ENCODE peak calls at places on chromosomes 7 and 10, in ten cellular contexts. C, B, G, K, Y, R, I, A, L and P are unnamed samples.

GRCh38 chr7:22561895-22562593 is 62.1 kb upstream of the STEAP1B start:
- DNase-seq in C (no peak), B (no peak), G (no peak), K (no peak), Y (peak; percentile 63), R (peak; percentile 56), I (peak; percentile 42), A (no peak), L (peak; percentile 62), P (no peak)

GRCh38 chr7:109062798-109063197 is 493.1 kb downstream of the DNAJB9 start:
- DNase-seq in C (no peak), B (no peak), G (no peak), K (no peak), Y (peak; percentile 8), R (no peak), I (no peak), A (no peak), L (no peak), P (no peak)

GRCh38 chr7:30411173-30411572 is 67.4 kb downstream of the NOD1 start:
- DNase-seq in C (no peak), B (no peak), G (no peak), K (no peak), Y (no peak), R (no peak), I (no peak), A (no peak), L (no peak), P (no peak)

GRCh38 chr7:45568536-45569289 is 5.5 kb upstream of the ADCY1 start:
- DNase-seq in C (no peak), B (no peak), G (no peak), K (no peak), Y (no peak), R (no peak), I (no peak), A (no peak), L (no peak), P (no peak)

GRCh38 chr7:76394962-76395361 is 14.5 kb downstream of the SSC4D start:
- DNase-seq in C (no peak), B (no peak), G (no peak), K (no peak), Y (no peak), R (no peak), I (no peak), A (no peak), L (no peak), P (no peak)

GRCh38 chr7:21550821-21551531 is 8.1 kb downstream of the DNAH11 start:
- DNase-seq in C (no peak), B (no peak), G (no peak), K (no peak), Y (peak; percentile 82), R (peak; percentile 80), I (peak; percentile 73), A (no peak), L (peak; percentile 13), P (no peak)

GRCh38 chr7:100649826-100650565 is 6.3 kb downstream of the ACTL6B start:
- DNase-seq in C (no peak), B (no peak), G (no peak), K (no peak), Y (no peak), R (no peak), I (peak; percentile 71), A (no peak), L (peak; percentile 48), P (no peak)

GRCh38 chr7:159012353-159013069 is 132.2 kb downstream of the VIPR2 start:
- DNase-seq in C (no peak), B (no peak), G (no peak), K (no peak), Y (no peak), R (no peak), I (no peak), A (no peak), L (peak; percentile 62), P (no peak)

GRCh38 chr7:8724080-8724718 is 290.8 kb downstream of the NXPH1 start:
- DNase-seq in C (no peak), B (no peak), G (no peak), K (no peak), Y (peak; percentile 91), R (peak; percentile 74), I (peak; percentile 76), A (peak; percentile 50), L (peak; percentile 68), P (peak; percentile 55)

GRCh38 chr7:2022021-2022409 is 210.7 kb downstream of the MAD1L1 start:
- DNase-seq in C (no peak), B (no peak), G (no peak), K (no peak), Y (no peak), R (no peak), I (no peak), A (no peak), L (no peak), P (no peak)

GRCh38 chr10:88254091-88254490 is 329.0 kb downstream of the RNLS start:
- DNase-seq in C (no peak), B (no peak), G (no peak), K (no peak), Y (no peak), R (peak; percentile 51), I (no peak), A (no peak), L (peak; percentile 33), P (no peak)

GRCh38 chr7:138460176-138460648 is at the start of gene TRIM24:
- DNase-seq in C (no peak), B (no peak), G (no peak), K (no peak), Y (no peak), R (no peak), I (no peak), A (no peak), L (no peak), P (no peak)

GRCh38 chr10:69663548-69663947 is 33.5 kb downstream of the FAM241B start:
- DNase-seq in C (no peak), B (no peak), G (no peak), K (no peak), Y (peak; percentile 80), R (no peak), I (peak; percentile 67), A (no peak), L (no peak), P (no peak)

GRCh38 chr7:90599892-90600555 is 3.9 kb downstream of the CDK14 start:
- DNase-seq in C (no peak), B (no peak), G (peak; percentile 18), K (no peak), Y (no peak), R (no peak), I (no peak), A (no peak), L (no peak), P (no peak)

GRCh38 chr10:57743711-57744110 is 524.0 kb downstream of the IPMK start:
- DNase-seq in C (no peak), B (no peak), G (no peak), K (no peak), Y (no peak), R (no peak), I (no peak), A (no peak), L (no peak), P (no peak)

GRCh38 chr10:91381562-91381923 is 28.6 kb upstream of the HECTD2 start:
- DNase-seq in C (no peak), B (no peak), G (no peak), K (no peak), Y (no peak), R (no peak), I (no peak), A (peak; percentile 12), L (no peak), P (no peak)

GRCh38 chr10:44923611-44924010 is 12.5 kb downstream of the TMEM72 start:
- DNase-seq in C (no peak), B (no peak), G (no peak), K (no peak), Y (no peak), R (no peak), I (no peak), A (no peak), L (no peak), P (no peak)

GRCh38 chr10:49153971-49154370 is 20.1 kb upstream of the FAM170B start:
- DNase-seq in C (no peak), B (no peak), G (no peak), K (no peak), Y (no peak), R (no peak), I (no peak), A (no peak), L (no peak), P (no peak)

GRCh38 chr10:110568055-110568735 is 700 bp downstream of the SMC3 start:
- DNase-seq in C (peak; percentile 25), B (no peak), G (no peak), K (no peak), Y (peak; percentile 67), R (no peak), I (peak; percentile 56), A (peak; percentile 72), L (peak; percentile 53), P (peak; percentile 23)

GRCh38 chr7:110129159-110129558 is 961.8 kb upstream of the LRRN3 start:
- DNase-seq in C (no peak), B (no peak), G (no peak), K (no peak), Y (no peak), R (no peak), I (no peak), A (no peak), L (no peak), P (no peak)

GRCh38 chr7:110131344-110131743 is 959.6 kb upstream of the LRRN3 start:
- DNase-seq in C (no peak), B (no peak), G (no peak), K (no peak), Y (no peak), R (no peak), I (no peak), A (no peak), L (no peak), P (no peak)

GRCh38 chr7:110130669-110131068 is 960.3 kb upstream of the LRRN3 start:
- DNase-seq in C (no peak), B (no peak), G (no peak), K (no peak), Y (no peak), R (no peak), I (no peak), A (no peak), L (no peak), P (no peak)
- TF ChIP-seq CTCF in C (no peak), B (no peak), G (no peak), K (peak; percentile 19), Y (no peak), R (no peak), I (peak; percentile 23), A (peak; percentile 42), L (peak; percentile 50), P (no peak)

GRCh38 chr10:29120216-29120615 is 168.7 kb upstream of the LYZL1 start:
- DNase-seq in C (no peak), B (no peak), G (no peak), K (peak; percentile 36), Y (no peak), R (peak; percentile 65), I (no peak), A (no peak), L (peak; percentile 61), P (no peak)
- TF ChIP-seq CTCF in C (no peak), B (no peak), G (no peak), K (no peak), Y (no peak), R (no peak), I (no peak), A (no peak), L (no peak), P (no peak)

GRCh38 chr10:103659674-103660363 is 166.3 kb downstream of the NEURL1 start:
- DNase-seq in C (no peak), B (peak; percentile 24), G (peak; percentile 58), K (peak; percentile 69), Y (peak; percentile 37), R (peak; percentile 65), I (no peak), A (peak; percentile 87), L (peak; percentile 73), P (no peak)
- TF ChIP-seq CTCF in C (no peak), B (no peak), G (no peak), K (peak; percentile 32), Y (no peak), R (no peak), I (no peak), A (peak; percentile 20), L (peak; percentile 8), P (no peak)

GRCh38 chr10:71908998-71909397 is 55.2 kb upstream of the CHST3 start:
- DNase-seq in C (no peak), B (no peak), G (no peak), K (no peak), Y (no peak), R (no peak), I (no peak), A (no peak), L (no peak), P (no peak)
- TF ChIP-seq CTCF in C (no peak), B (no peak), G (no peak), K (no peak), Y (no peak), R (no peak), I (no peak), A (no peak), L (no peak), P (no peak)